ENCODE peak calls at places on chromosomes 6 and 20, in six cellular contexts. N is DND-41; U is A549; A is SK-N-SH; P is CD8-positive, alpha-beta T cell; H is adrenal gland. X is an unnamed sample. For H3K4me1, the result is how much of the 10 kb centered on the place peaks cover.

GRCh38 chr6:150038202-150038830 is 13.0 kb upstream of the RAET1L start:
- DNase-seq in N (no peak), U (no peak), A (no peak), P (no peak), H (no peak), X (peak)

GRCh38 chr6:90045535-90045934 is 151.3 kb downstream of the GJA10 start:
- DNase-seq in N (no peak), U (no peak), A (no peak), P (no peak), H (no peak), X (no peak)

GRCh38 chr20:6265204-6265904 is 142.5 kb upstream of the FERMT1 start:
- DNase-seq in N (no peak), U (peak), A (peak), P (no peak), H (peak), X (no peak)

GRCh38 chr20:57838670-57839142 is 128.9 kb upstream of the PMEPA1 start:
- DNase-seq in N (peak), U (no peak), A (peak), P (no peak), H (no peak), X (no peak)

GRCh38 chr6:39188577-39188976 is 40.7 kb downstream of the KCNK5 start:
- DNase-seq in N (no peak), U (no peak), A (no peak), P (no peak), H (no peak), X (no peak)

GRCh38 chr6:158174024-158174423 is 5.9 kb downstream of the GTF2H5 start:
- DNase-seq in N (no peak), U (no peak), A (no peak), P (no peak), H (no peak), X (no peak)

GRCh38 chr6:74000582-74000981 is 304.6 kb downstream of the CD109 start:
- DNase-seq in N (no peak), U (no peak), A (no peak), P (no peak), H (no peak), X (no peak)

GRCh38 chr6:110538416-110539060 is 62.1 kb upstream of the SLC22A16 start:
- DNase-seq in N (no peak), U (no peak), A (no peak), P (no peak), H (no peak), X (no peak)

GRCh38 chr20:4256886-4257285 is 241.5 kb upstream of the RNF24 start:
- DNase-seq in N (no peak), U (no peak), A (no peak), P (no peak), H (no peak), X (no peak)

GRCh38 chr20:23622839-23623343 is 14.9 kb downstream of the CST3 start:
- DNase-seq in N (no peak), U (peak), A (no peak), P (no peak), H (peak), X (peak)

GRCh38 chr6:99606670-99607415 is at the start of gene PRDM13:
- DNase-seq in N (no peak), U (no peak), A (no peak), P (no peak), H (no peak), X (peak)

GRCh38 chr6:93272201-93272600 is 147.2 kb downstream of the EPHA7 start:
- DNase-seq in N (no peak), U (no peak), A (no peak), P (no peak), H (no peak), X (no peak)

GRCh38 chr6:49430866-49431265 is 32.2 kb downstream of the MMUT start:
- DNase-seq in N (no peak), U (no peak), A (no peak), P (no peak), H (no peak), X (no peak)

GRCh38 chr6:122289721-122290501 is 109.5 kb upstream of the HSF2 start:
- DNase-seq in N (no peak), U (no peak), A (peak), P (no peak), H (no peak), X (no peak)

GRCh38 chr20:62825994-62826645 is 9.3 kb downstream of the COL9A3 start:
- DNase-seq in N (no peak), U (no peak), A (no peak), P (no peak), H (peak), X (no peak)

GRCh38 chr20:4299250-4299649 is 283.9 kb upstream of the RNF24 start:
- DNase-seq in N (no peak), U (no peak), A (no peak), P (no peak), H (no peak), X (no peak)

GRCh38 chr6:134216304-134217029 is 101.4 kb downstream of the SGK1 start:
- DNase-seq in N (no peak), U (no peak), A (no peak), P (no peak), H (no peak), X (no peak)

GRCh38 chr6:35796236-35796635 is 887 bp downstream of the CLPS start:
- DNase-seq in N (no peak), U (no peak), A (no peak), P (no peak), H (no peak), X (no peak)

GRCh38 chr6:52410979-52411378 is 9.2 kb upstream of the EFHC1 start:
- DNase-seq in N (no peak), U (no peak), A (no peak), P (no peak), H (no peak), X (no peak)

GRCh38 chr6:3756516-3757010 is 5.0 kb upstream of the PXDC1 start:
- DNase-seq in N (no peak), U (no peak), A (no peak), P (no peak), H (no peak), X (no peak)

DNA sequence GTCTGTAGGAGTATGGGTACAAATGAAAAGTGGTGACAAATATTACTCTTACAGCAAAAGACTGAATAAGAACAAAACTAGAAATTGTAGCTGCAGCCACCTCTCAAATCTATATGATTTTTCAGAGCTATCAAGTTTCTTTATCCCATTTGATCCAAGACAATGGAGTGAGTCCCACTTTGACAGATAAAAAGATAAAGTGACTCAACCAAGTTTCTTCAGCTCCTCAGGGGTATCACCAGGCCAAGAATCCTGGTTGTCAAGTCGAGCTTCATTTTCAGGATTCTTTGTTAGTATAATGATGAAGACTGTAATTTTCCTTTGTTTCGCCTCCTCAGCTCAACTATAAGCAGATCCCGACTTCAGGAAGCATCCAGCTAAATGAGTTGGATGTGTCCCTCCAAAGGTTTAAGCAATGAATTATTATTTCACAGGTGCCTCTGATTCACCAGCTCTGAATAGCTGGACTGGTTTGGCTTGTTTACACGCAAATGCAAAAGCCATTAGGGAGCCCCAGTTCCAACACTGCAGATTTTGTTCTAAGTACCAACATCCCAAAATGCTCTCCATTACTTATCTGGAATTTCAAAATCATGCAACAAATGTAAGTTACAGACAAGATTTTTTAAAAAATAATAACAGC is 238.9 kb downstream of the MAFB start:
- DNase-seq in N (no peak), U (no peak), A (no peak), P (no peak), H (no peak), X (no peak)
- H3K4me1 ChIP-seq in N (under half), U (under half), A (under half), P (under half), H (under half), X (under half)

DNA sequence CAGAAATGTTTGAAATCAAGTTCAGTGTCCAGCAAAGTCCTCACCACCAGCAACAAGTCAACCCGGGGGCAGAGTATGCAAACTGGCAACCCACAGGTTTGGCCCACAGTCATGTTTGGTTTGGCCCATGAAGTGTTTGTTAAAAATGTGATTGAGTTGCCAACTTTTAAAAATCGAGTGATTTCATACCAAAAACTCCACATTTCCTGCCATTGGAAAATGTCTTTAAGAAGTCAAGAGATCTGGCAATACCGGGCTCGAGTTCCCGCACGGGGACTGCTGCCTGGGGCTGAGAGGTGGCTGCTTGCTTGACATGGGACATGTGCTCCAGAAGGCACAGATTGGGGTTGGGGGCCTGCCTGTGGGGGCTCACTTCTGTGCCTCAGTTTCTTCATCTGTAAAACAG is 36.1 kb downstream of the PREX1 start:
- DNase-seq in N (no peak), U (no peak), A (no peak), P (no peak), H (no peak), X (no peak)
- H3K4me1 ChIP-seq in N (under half), U (under half), A (under half), P (half or more), H (under half), X (under half)

DNA sequence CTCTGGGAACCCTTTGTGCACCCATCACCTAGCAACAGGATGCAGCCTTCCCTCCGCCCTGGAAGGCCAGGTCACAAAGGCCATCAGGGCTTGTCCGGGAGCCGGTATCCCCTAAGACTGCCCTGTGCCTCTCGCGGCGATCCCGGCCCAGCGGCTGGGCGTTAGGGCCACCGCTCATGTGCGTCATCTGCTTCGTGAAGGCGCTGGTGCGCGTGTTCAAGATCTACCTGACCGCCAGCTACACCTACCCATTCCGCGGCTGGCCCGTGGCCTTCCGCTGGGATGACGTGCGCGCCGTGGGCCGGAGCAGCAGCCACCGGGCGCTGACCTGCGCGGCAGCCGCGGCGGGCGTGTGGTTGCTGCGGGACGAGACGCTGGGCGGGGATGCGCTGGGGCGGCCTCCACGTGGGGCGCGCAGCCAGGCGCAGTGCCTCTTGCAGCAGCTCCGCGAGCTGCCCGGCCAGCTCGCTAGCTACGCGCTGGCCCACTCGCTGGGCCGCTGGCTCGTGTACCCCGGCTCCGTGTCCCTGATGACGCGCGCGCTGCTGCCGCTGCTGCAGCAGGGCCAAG is at the start of gene ABHD16B:
- DNase-seq in N (no peak), U (no peak), A (no peak), P (no peak), H (no peak), X (no peak)
- H3K4me1 ChIP-seq in N (under half), U (under half), A (under half), P (under half), H (under half), X (under half)

GRCh38 chr6:34696739-34697543 is at the start of gene ILRUN:
- DNase-seq in N (peak), U (peak), A (peak), P (peak), H (peak), X (peak)
- H3K4me1 ChIP-seq in N (under half), U (under half), A (under half), P (under half), H (under half), X (under half)

GRCh38 chr6:30689985-30690384 is 799 bp downstream of the NRM start:
- DNase-seq in N (no peak), U (no peak), A (no peak), P (no peak), H (no peak), X (no peak)
- H3K4me1 ChIP-seq in N (half or more), U (under half), A (under half), P (under half), H (under half), X (under half)

GRCh38 chr20:41304413-41305079 is 13.0 kb downstream of the ZHX3 start:
- DNase-seq in N (no peak), U (no peak), A (no peak), P (no peak), H (no peak), X (no peak)
- H3K4me1 ChIP-seq in N (under half), U (under half), A (under half), P (under half), H (under half), X (under half)

GRCh38 chr6:32922083-32922482 is 18.7 kb downstream of the HLA-DMB start:
- DNase-seq in N (no peak), U (no peak), A (no peak), P (no peak), H (no peak), X (no peak)
- H3K4me1 ChIP-seq in N (under half), U (under half), A (under half), P (under half), H (under half), X (under half)

DNA sequence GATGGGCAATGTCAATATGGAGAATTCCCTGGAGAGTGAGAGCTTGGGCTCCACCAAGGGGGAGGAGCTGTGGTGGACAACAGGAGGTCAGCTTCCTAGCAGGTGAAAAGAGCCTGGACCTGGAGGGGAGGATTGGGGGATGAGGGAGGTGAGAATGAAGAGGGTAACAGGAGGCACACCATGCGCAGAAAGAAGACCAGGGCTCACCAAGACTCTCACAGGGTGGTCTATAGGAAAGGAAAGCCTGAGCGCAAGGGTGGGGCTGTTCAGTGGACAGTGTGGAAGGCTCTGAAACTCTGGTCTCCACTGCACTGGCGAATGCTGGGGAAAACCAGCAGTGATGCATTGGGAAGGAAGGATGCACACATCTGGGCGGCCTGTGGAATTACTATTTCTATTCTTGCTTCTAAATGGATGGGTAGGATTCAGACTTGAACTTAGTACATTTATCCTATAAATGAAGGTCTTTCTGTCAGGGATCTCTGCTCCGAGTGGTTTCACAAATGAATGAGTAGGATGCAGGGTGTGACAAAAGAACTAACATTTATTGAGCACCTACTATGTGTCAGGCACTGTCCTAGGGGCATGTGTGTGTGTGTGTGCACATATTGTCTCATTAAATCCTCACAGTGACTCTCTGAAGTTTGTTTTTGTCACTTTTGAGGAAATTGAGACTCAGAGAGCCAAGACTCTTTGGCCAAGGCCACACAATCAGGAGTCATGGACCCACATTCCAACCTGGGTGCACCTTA is 152.7 kb downstream of the CD83 start:
- DNase-seq in N (no peak), U (no peak), A (no peak), P (no peak), H (no peak), X (no peak)
- H3K4me1 ChIP-seq in N (under half), U (under half), A (under half), P (under half), H (under half), X (under half)

X was measured in HAP-1.